ENCODE peak calls at places on chromosomes 2 and 18, in six cellular contexts. E is astrocyte, G is Caco-2, Y is mucosa of descending colon, F is astrocyte of the cerebellum, L is WERI-Rb-1. S is an unnamed sample.
A peak's percentile ranks its signal among the peaks of the same experiment; 100 is the strongest.

GRCh38 chr2:144331652-144332355 is 188.1 kb downstream of the ZEB2 start:
- DNase-seq in E (peak; percentile 46), G (peak; percentile 64), F (no peak), L (peak; percentile 70), Y (peak; percentile 70), S (no peak)

GRCh38 chr2:205139822-205140612 is 542.3 kb upstream of the NRP2 start:
- DNase-seq in E (no peak), Y (no peak), L (no peak), G (no peak), F (no peak), S (no peak)

GRCh38 chr2:219058541-219059374 is 2.0 kb downstream of the IHH start:
- DNase-seq in L (no peak), E (no peak), G (peak; percentile 88), Y (peak; percentile 77), F (no peak), S (no peak)

GRCh38 chr2:168662651-168663208 is 139.7 kb upstream of the NOSTRIN start:
- DNase-seq in G (no peak), Y (no peak), L (no peak), F (no peak), E (no peak), S (no peak)

GRCh38 chr2:139790807-139791206 is 1010.6 kb upstream of the NXPH2 start:
- DNase-seq in Y (no peak), G (no peak), E (peak; percentile 6), F (peak; percentile 16), L (no peak), S (peak; percentile 67)

GRCh38 chr2:74223941-74224770 is 25.7 kb downstream of the MTHFD2 start:
- DNase-seq in L (no peak), Y (no peak), F (no peak), E (no peak), G (no peak), S (no peak)

GRCh38 chr2:47631840-47632398 is 151.0 kb upstream of the MSH6 start:
- DNase-seq in G (peak; percentile 37), L (no peak), F (no peak), E (peak; percentile 73), Y (peak; percentile 23), S (peak; percentile 49)

GRCh38 chr2:239212553-239213419 is 188.0 kb downstream of the HDAC4 start:
- DNase-seq in F (no peak), Y (no peak), L (no peak), E (no peak), G (no peak), S (no peak)

GRCh38 chr2:240325654-240326031 is 109.8 kb upstream of the GPC1 start:
- DNase-seq in G (no peak), F (no peak), E (no peak), Y (no peak), L (no peak), S (no peak)

GRCh38 chr18:22564036-22564435 is 146.3 kb upstream of the CTAGE1 start:
- DNase-seq in F (peak; percentile 73), Y (no peak), E (peak; percentile 98), G (no peak), L (no peak), S (peak; percentile 78)

GRCh38 chr2:76731157-76731556 is 791.0 kb downstream of the LRRTM4 start:
- DNase-seq in E (no peak), Y (no peak), L (no peak), G (no peak), F (no peak), S (no peak)

GRCh38 chr2:235665656-235666239 is 171.9 kb downstream of the AGAP1 start:
- DNase-seq in E (peak; percentile 33), G (no peak), F (no peak), L (peak; percentile 60), Y (no peak), S (no peak)

GRCh38 chr18:46868171-46868921 is 49.0 kb downstream of the PIAS2 start:
- DNase-seq in L (no peak), E (no peak), Y (no peak), G (no peak), F (no peak), S (no peak)

DNA sequence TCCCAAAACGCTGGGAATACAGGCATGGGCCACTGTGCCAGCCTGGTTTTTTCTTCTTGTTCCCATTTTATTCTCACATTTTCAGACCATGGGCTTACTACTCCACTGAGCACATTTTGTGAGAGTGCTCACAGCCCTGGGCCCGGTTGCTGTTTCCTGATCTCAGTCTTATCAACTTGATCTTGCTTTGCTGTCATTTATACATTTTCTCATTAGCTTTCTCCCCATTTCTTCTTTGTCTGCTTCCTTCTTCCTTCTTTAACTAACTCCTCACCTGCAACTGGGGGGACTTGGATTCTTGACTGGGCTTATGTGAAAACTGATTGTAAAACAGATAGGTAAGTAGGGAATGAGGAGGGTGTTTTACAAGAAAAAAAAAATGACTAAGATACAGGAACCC is 117.3 kb downstream of the PLB1 start:
- DNase-seq in Y (no peak), G (no peak), L (no peak), E (no peak), F (no peak), S (no peak)
- H3K4me3 ChIP-seq in Y (no peak overlapping the region), G (no peak overlapping the region), L (no peak overlapping the region), E (no peak overlapping the region), F (no peak overlapping the region), S (no peak overlapping the region)

GRCh38 chr2:233119806-233120205 is 59.7 kb downstream of the INPP5D start:
- DNase-seq in E (no peak), Y (no peak), F (no peak), L (no peak), G (no peak), S (no peak)
- H3K4me3 ChIP-seq in E (no peak overlapping the region), Y (no peak overlapping the region), F (no peak overlapping the region), L (no peak overlapping the region), G (no peak overlapping the region), S (no peak overlapping the region)

GRCh38 chr18:55439036-55439435 is 149.0 kb downstream of the TCF4 start:
- DNase-seq in E (no peak), L (no peak), F (no peak), G (no peak), Y (no peak), S (no peak)

GRCh38 chr18:55444496-55444895 is 143.5 kb downstream of the TCF4 start:
- DNase-seq in L (no peak), F (no peak), Y (no peak), E (peak; percentile 45), G (no peak), S (no peak)

GRCh38 chr18:55440988-55441387 is 147.0 kb downstream of the TCF4 start:
- DNase-seq in L (no peak), E (no peak), F (no peak), Y (no peak), G (no peak), S (no peak)

GRCh38 chr18:55446996-55447671 is 140.9 kb downstream of the TCF4 start:
- DNase-seq in E (no peak), L (no peak), Y (no peak), G (no peak), F (no peak), S (no peak)

DNA sequence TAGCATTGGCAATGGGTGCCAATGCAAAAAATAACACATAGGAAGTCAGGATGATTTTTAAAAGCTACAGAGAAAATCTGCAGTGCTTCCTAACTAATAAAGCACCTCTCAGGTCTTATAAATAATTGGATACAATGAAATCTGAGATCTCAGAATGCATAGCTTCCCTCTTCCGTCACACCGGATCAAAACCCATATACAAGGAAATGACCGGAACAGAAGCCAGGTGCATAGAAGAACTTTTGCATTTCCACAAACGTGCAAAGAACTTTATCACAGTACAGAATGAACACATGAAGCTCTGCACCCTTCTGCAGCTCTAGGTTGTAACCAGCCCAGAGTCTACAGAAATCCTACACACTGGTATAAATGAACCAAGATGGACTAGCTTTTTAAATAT is 145.4 kb downstream of the TCF4 start:
- DNase-seq in G (no peak), Y (no peak), F (no peak), E (no peak), L (no peak), S (no peak)
- H3K4me3 ChIP-seq in G (no peak overlapping the region), Y (no peak overlapping the region), F (no peak overlapping the region), E (no peak overlapping the region), L (no peak overlapping the region), S (no peak overlapping the region)

GRCh38 chr2:15596968-15597367 is 5.3 kb downstream of the DDX1 start:
- DNase-seq in E (no peak), L (no peak), G (no peak), Y (no peak), F (no peak), S (no peak)

GRCh38 chr2:15595342-15595905 is 3.8 kb downstream of the DDX1 start:
- DNase-seq in Y (no peak), F (no peak), L (no peak), G (no peak), E (no peak), S (no peak)

GRCh38 chr2:15596350-15596749 is 4.7 kb downstream of the DDX1 start:
- DNase-seq in F (no peak), E (no peak), G (no peak), Y (no peak), L (no peak), S (no peak)

GRCh38 chr2:15594291-15595256 is 2.9 kb downstream of the DDX1 start:
- DNase-seq in G (no peak), Y (no peak), E (no peak), F (no peak), L (no peak), S (no peak)

DNA sequence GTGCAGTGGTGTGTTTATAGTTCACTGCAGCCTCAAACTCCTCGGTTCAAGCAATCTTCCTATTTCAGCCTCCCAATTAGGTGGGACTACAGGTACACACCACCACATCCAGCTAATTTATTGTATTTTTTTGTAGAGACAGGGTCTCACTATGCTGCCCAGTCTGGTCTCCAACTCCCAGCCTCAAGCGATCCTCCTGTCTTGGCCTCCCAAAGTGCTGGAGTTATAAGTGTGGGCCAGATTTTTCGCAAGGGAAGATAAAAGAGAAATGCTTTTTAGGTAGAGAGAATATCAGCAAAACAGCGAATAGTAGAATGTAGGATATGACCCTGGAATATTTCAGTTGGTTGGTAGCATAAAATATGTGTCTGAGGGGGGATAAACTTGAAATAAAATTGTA is 4.3 kb downstream of the DDX1 start:
- DNase-seq in E (no peak), L (no peak), G (no peak), Y (no peak), F (no peak), S (no peak)
- H3K4me3 ChIP-seq in E (no peak overlapping the region), L (no peak overlapping the region), G (no peak overlapping the region), Y (no peak overlapping the region), F (no peak overlapping the region), S (no peak overlapping the region)